ENCODE peak calls at places on chromosomes 7 and 10, in eight cellular contexts. N is NCI-H1092; R is EH; L is midbrain; O is H9; T is naive thymus-derived CD8-positive, alpha-beta T cell; H is IMR-90; Y is C1 segment of cervical spinal cord. U is an unnamed sample.

GRCh38 chr7:39501358-39501757 is 64.8 kb upstream of the YAE1 start:
- DNase-seq in N (no peak), R (no peak), L (no peak), O (no peak), T (no peak), H (peak; percentile 3), Y (no peak), U (no peak)

GRCh38 chr7:144408116-144408515 is 4.6 kb upstream of the NOBOX start:
- DNase-seq in N (no peak), R (peak; percentile 26), L (no peak), O (no peak), T (no peak), H (no peak), Y (no peak), U (no peak)

GRCh38 chr7:148838905-148839304 is 45.2 kb downstream of the EZH2 start:
- DNase-seq in N (no peak), R (no peak), L (no peak), O (no peak), T (no peak), H (no peak), Y (no peak), U (no peak)

GRCh38 chr10:32077896-32078295 is 21.7 kb upstream of the KIF5B start:
- DNase-seq in N (no peak), R (peak; percentile 91), L (no peak), O (no peak), T (no peak), H (peak; percentile 72), Y (no peak), U (no peak)

GRCh38 chr7:962401-963081 is 8.1 kb upstream of the ADAP1 start:
- DNase-seq in N (no peak), R (no peak), L (no peak), O (no peak), T (peak; percentile 54), H (no peak), Y (no peak), U (no peak)

GRCh38 chr7:108973075-108973474 is 403.4 kb downstream of the DNAJB9 start:
- DNase-seq in N (no peak), R (no peak), L (no peak), O (no peak), T (no peak), H (no peak), Y (no peak), U (no peak)

GRCh38 chr7:106217089-106217542 is 67.7 kb downstream of the NAMPT start:
- DNase-seq in N (no peak), R (peak; percentile 77), L (no peak), O (no peak), T (no peak), H (peak; percentile 42), Y (no peak), U (no peak)

GRCh38 chr7:148503900-148504487 is 86.6 kb upstream of the C7orf33 start:
- DNase-seq in N (peak; percentile 27), R (peak; percentile 39), L (peak; percentile 38), O (no peak), T (no peak), H (peak; percentile 37), Y (no peak), U (no peak)

GRCh38 chr10:124869941-124870340 is 68.3 kb downstream of the ABRAXAS2 start:
- DNase-seq in N (no peak), R (no peak), L (no peak), O (no peak), T (no peak), H (no peak), Y (no peak), U (no peak)

GRCh38 chr7:107879400-107880035 is 11.5 kb upstream of the DLD start:
- DNase-seq in N (peak; percentile 13), R (peak; percentile 70), L (peak; percentile 64), O (no peak), T (no peak), H (peak; percentile 69), Y (no peak), U (no peak)

GRCh38 chr10:17673517-17674051 is 29.6 kb downstream of the STAM start:
- DNase-seq in N (no peak), R (peak; percentile 96), L (no peak), O (peak; percentile 53), T (no peak), H (peak; percentile 95), Y (no peak), U (peak; percentile 37)

GRCh38 chr10:17431871-17432311 is 22.5 kb downstream of the ST8SIA6 start:
- DNase-seq in N (no peak), R (peak; percentile 57), L (no peak), O (no peak), T (no peak), H (peak; percentile 70), Y (no peak), U (no peak)

GRCh38 chr7:23593706-23594105 is 3.5 kb upstream of the CCDC126 start:
- DNase-seq in N (no peak), R (no peak), L (no peak), O (no peak), T (no peak), H (no peak), Y (no peak), U (no peak)

GRCh38 chr10:15346440-15347141 is 24.5 kb downstream of the FAM171A1 start:
- DNase-seq in N (no peak), R (peak; percentile 42), L (peak; percentile 30), O (no peak), T (no peak), H (peak; percentile 55), Y (no peak), U (no peak)

GRCh38 chr10:33773895-33774480 is 439.5 kb upstream of the NRP1 start:
- DNase-seq in N (no peak), R (no peak), L (no peak), O (peak; percentile 33), T (no peak), H (no peak), Y (no peak), U (no peak)

GRCh38 chr7:5677538-5678294 is 103.7 kb downstream of the RNF216 start:
- DNase-seq in N (no peak), R (peak; percentile 81), L (peak; percentile 72), O (peak; percentile 78), T (no peak), H (peak; percentile 78), Y (peak; percentile 51), U (peak; percentile 59)

GRCh38 chr10:13823046-13823711 is 236.4 kb downstream of the PRPF18 start:
- DNase-seq in N (peak; percentile 54), R (no peak), L (no peak), O (peak; percentile 77), T (no peak), H (no peak), Y (no peak), U (no peak)

GRCh38 chr7:6139189-6139996 is 108.2 kb downstream of the ANKRD61 start:
- DNase-seq in N (no peak), R (no peak), L (no peak), O (no peak), T (no peak), H (no peak), Y (no peak), U (no peak)

GRCh38 chr10:21502371-21502765 is 23.1 kb downstream of the SKIDA1 start:
- DNase-seq in N (no peak), R (no peak), L (no peak), O (no peak), T (no peak), H (no peak), Y (no peak), U (no peak)

GRCh38 chr7:129252133-129252532 is 27.3 kb downstream of the AHCYL2 start:
- DNase-seq in N (no peak), R (no peak), L (no peak), O (no peak), T (no peak), H (no peak), Y (no peak), U (no peak)

GRCh38 chr10:11663763-11664555 is 52.5 kb upstream of the USP6NL start:
- DNase-seq in N (no peak), R (no peak), L (no peak), O (no peak), T (no peak), H (no peak), Y (no peak), U (no peak)

GRCh38 chr10:63696205-63696604 is 175.0 kb downstream of the REEP3 start:
- DNase-seq in N (no peak), R (peak; percentile 30), L (no peak), O (no peak), T (no peak), H (no peak), Y (no peak), U (no peak)

GRCh38 chr7:141263508-141263907 is 189.6 kb downstream of the TMEM178B start:
- DNase-seq in N (no peak), R (no peak), L (no peak), O (no peak), T (no peak), H (no peak), Y (no peak), U (no peak)

GRCh38 chr7:85090138-85090537 is 96.7 kb downstream of the SEMA3D start:
- DNase-seq in N (no peak), R (no peak), L (no peak), O (no peak), T (no peak), H (no peak), Y (no peak), U (no peak)

GRCh38 chr10:112335104-112335840 is 38.6 kb upstream of the ACSL5 start:
- DNase-seq in N (no peak), R (peak; percentile 15), L (no peak), O (no peak), T (no peak), H (peak; percentile 27), Y (no peak), U (no peak)

GRCh38 chr7:121744877-121745276 is 128.1 kb upstream of the PTPRZ1 start:
- DNase-seq in N (no peak), R (no peak), L (no peak), O (no peak), T (no peak), H (no peak), Y (no peak), U (no peak)

GRCh38 chr10:128606041-128606440 is 479.8 kb upstream of the MKI67 start:
- DNase-seq in N (no peak), R (no peak), L (no peak), O (no peak), T (no peak), H (no peak), Y (no peak), U (no peak)